ENCODE peak calls at places on chromosomes 6 and 20, in eight cellular contexts. One of them, this sample, is unnamed.

GRCh38 chr6:41200901-41201783 is at the start of gene TREML2:
- DNase-seq in natural killer cell treated with Interleukin-12 subunit alpha and Interleukin-12 subunit beta and Interleukin-15 and Interleukin-18, amount 100 ng/mL, for 72 hours: no peak
- DNase-seq in glutamatergic neuron: no peak
- DNase-seq in mesothelial cell of epicardium: no peak
- DNase-seq in substantia nigra: no peak
- DNase-seq in Panc1: no peak
- DNase-seq in cardiac fibroblast: no peak
- DNase-seq in activated CD8-positive, alpha-beta T cell treated with anti-CD3 and anti-CD28 coated beads, Interleukin-2, amount 10 ng/mL, durations not matched to agents 7 days and 5 days: peak; percentile 53
- DNase-seq in this sample: no peak

GRCh38 chr6:133286765-133287164 is 45.6 kb downstream of the EYA4 start:
- DNase-seq in activated CD8-positive, alpha-beta T cell treated with anti-CD3 and anti-CD28 coated beads, Interleukin-2, amount 10 ng/mL, durations not matched to agents 7 days and 5 days: no peak
- DNase-seq in mesothelial cell of epicardium: no peak
- DNase-seq in Panc1: no peak
- DNase-seq in substantia nigra: no peak
- DNase-seq in glutamatergic neuron: no peak
- DNase-seq in natural killer cell treated with Interleukin-12 subunit alpha and Interleukin-12 subunit beta and Interleukin-15 and Interleukin-18, amount 100 ng/mL, for 72 hours: no peak
- DNase-seq in cardiac fibroblast: peak; percentile 58
- DNase-seq in this sample: no peak

GRCh38 chr20:39491711-39492110 is 529.6 kb downstream of the DHX35 start:
- DNase-seq in Panc1: no peak
- DNase-seq in cardiac fibroblast: no peak
- DNase-seq in mesothelial cell of epicardium: no peak
- DNase-seq in substantia nigra: no peak
- DNase-seq in activated CD8-positive, alpha-beta T cell treated with anti-CD3 and anti-CD28 coated beads, Interleukin-2, amount 10 ng/mL, durations not matched to agents 7 days and 5 days: no peak
- DNase-seq in glutamatergic neuron: no peak
- DNase-seq in natural killer cell treated with Interleukin-12 subunit alpha and Interleukin-12 subunit beta and Interleukin-15 and Interleukin-18, amount 100 ng/mL, for 72 hours: no peak
- DNase-seq in this sample: no peak

GRCh38 chr20:43536817-43537440 is 21.9 kb upstream of the SGK2 start:
- DNase-seq in natural killer cell treated with Interleukin-12 subunit alpha and Interleukin-12 subunit beta and Interleukin-15 and Interleukin-18, amount 100 ng/mL, for 72 hours: no peak
- DNase-seq in activated CD8-positive, alpha-beta T cell treated with anti-CD3 and anti-CD28 coated beads, Interleukin-2, amount 10 ng/mL, durations not matched to agents 7 days and 5 days: no peak
- DNase-seq in Panc1: no peak
- DNase-seq in glutamatergic neuron: no peak
- DNase-seq in mesothelial cell of epicardium: no peak
- DNase-seq in substantia nigra: no peak
- DNase-seq in cardiac fibroblast: peak; percentile 53
- DNase-seq in this sample: no peak

GRCh38 chr6:108699290-108700041 is 138.7 kb downstream of the FOXO3 start:
- DNase-seq in mesothelial cell of epicardium: peak; percentile 64
- DNase-seq in natural killer cell treated with Interleukin-12 subunit alpha and Interleukin-12 subunit beta and Interleukin-15 and Interleukin-18, amount 100 ng/mL, for 72 hours: no peak
- DNase-seq in glutamatergic neuron: no peak
- DNase-seq in Panc1: no peak
- DNase-seq in substantia nigra: no peak
- DNase-seq in activated CD8-positive, alpha-beta T cell treated with anti-CD3 and anti-CD28 coated beads, Interleukin-2, amount 10 ng/mL, durations not matched to agents 7 days and 5 days: no peak
- DNase-seq in cardiac fibroblast: no peak
- DNase-seq in this sample: no peak

GRCh38 chr6:29071831-29072723 is 15.0 kb downstream of the OR2B3 start:
- DNase-seq in glutamatergic neuron: peak; percentile 50
- DNase-seq in Panc1: peak; percentile 20
- DNase-seq in natural killer cell treated with Interleukin-12 subunit alpha and Interleukin-12 subunit beta and Interleukin-15 and Interleukin-18, amount 100 ng/mL, for 72 hours: no peak
- DNase-seq in mesothelial cell of epicardium: no peak
- DNase-seq in activated CD8-positive, alpha-beta T cell treated with anti-CD3 and anti-CD28 coated beads, Interleukin-2, amount 10 ng/mL, durations not matched to agents 7 days and 5 days: peak; percentile 21
- DNase-seq in substantia nigra: no peak
- DNase-seq in cardiac fibroblast: peak; percentile 35
- DNase-seq in this sample: no peak

GRCh38 chr6:126723541-126724170 is 383.7 kb downstream of the CENPW start:
- DNase-seq in activated CD8-positive, alpha-beta T cell treated with anti-CD3 and anti-CD28 coated beads, Interleukin-2, amount 10 ng/mL, durations not matched to agents 7 days and 5 days: no peak
- DNase-seq in substantia nigra: no peak
- DNase-seq in mesothelial cell of epicardium: no peak
- DNase-seq in cardiac fibroblast: no peak
- DNase-seq in natural killer cell treated with Interleukin-12 subunit alpha and Interleukin-12 subunit beta and Interleukin-15 and Interleukin-18, amount 100 ng/mL, for 72 hours: no peak
- DNase-seq in glutamatergic neuron: no peak
- DNase-seq in Panc1: no peak
- DNase-seq in this sample: no peak

GRCh38 chr6:132598473-132598872 is 8.9 kb upstream of the TAAR5 start:
- DNase-seq in glutamatergic neuron: no peak
- DNase-seq in activated CD8-positive, alpha-beta T cell treated with anti-CD3 and anti-CD28 coated beads, Interleukin-2, amount 10 ng/mL, durations not matched to agents 7 days and 5 days: no peak
- DNase-seq in cardiac fibroblast: peak; percentile 8
- DNase-seq in substantia nigra: no peak
- DNase-seq in natural killer cell treated with Interleukin-12 subunit alpha and Interleukin-12 subunit beta and Interleukin-15 and Interleukin-18, amount 100 ng/mL, for 72 hours: no peak
- DNase-seq in Panc1: no peak
- DNase-seq in mesothelial cell of epicardium: no peak
- DNase-seq in this sample: no peak

GRCh38 chr6:160767019-160767646 is 65.1 kb downstream of the PLG start:
- DNase-seq in substantia nigra: peak; percentile 48
- DNase-seq in activated CD8-positive, alpha-beta T cell treated with anti-CD3 and anti-CD28 coated beads, Interleukin-2, amount 10 ng/mL, durations not matched to agents 7 days and 5 days: peak; percentile 50
- DNase-seq in natural killer cell treated with Interleukin-12 subunit alpha and Interleukin-12 subunit beta and Interleukin-15 and Interleukin-18, amount 100 ng/mL, for 72 hours: peak; percentile 63
- DNase-seq in cardiac fibroblast: peak; percentile 24
- DNase-seq in glutamatergic neuron: peak; percentile 90
- DNase-seq in mesothelial cell of epicardium: peak; percentile 88
- DNase-seq in Panc1: no peak
- DNase-seq in this sample: peak; percentile 62

GRCh38 chr6:2966347-2966746 is 5.0 kb downstream of the SERPINB6 start:
- DNase-seq in activated CD8-positive, alpha-beta T cell treated with anti-CD3 and anti-CD28 coated beads, Interleukin-2, amount 10 ng/mL, durations not matched to agents 7 days and 5 days: no peak
- DNase-seq in cardiac fibroblast: no peak
- DNase-seq in substantia nigra: no peak
- DNase-seq in mesothelial cell of epicardium: no peak
- DNase-seq in glutamatergic neuron: no peak
- DNase-seq in Panc1: no peak
- DNase-seq in natural killer cell treated with Interleukin-12 subunit alpha and Interleukin-12 subunit beta and Interleukin-15 and Interleukin-18, amount 100 ng/mL, for 72 hours: no peak
- DNase-seq in this sample: no peak

GRCh38 chr6:48249071-48249470 is 138.1 kb upstream of the PTCHD4 start:
- DNase-seq in mesothelial cell of epicardium: no peak
- DNase-seq in natural killer cell treated with Interleukin-12 subunit alpha and Interleukin-12 subunit beta and Interleukin-15 and Interleukin-18, amount 100 ng/mL, for 72 hours: no peak
- DNase-seq in substantia nigra: no peak
- DNase-seq in glutamatergic neuron: no peak
- DNase-seq in activated CD8-positive, alpha-beta T cell treated with anti-CD3 and anti-CD28 coated beads, Interleukin-2, amount 10 ng/mL, durations not matched to agents 7 days and 5 days: no peak
- DNase-seq in cardiac fibroblast: no peak
- DNase-seq in Panc1: no peak
- DNase-seq in this sample: no peak